ENCODE peak calls at places on chromosomes 11 and 22, in seven cellular contexts. One of them, this sample, is unnamed.

GRCh38 chr22:17706451-17706900 is 67.8 kb downstream of the BID start:
- DNase-seq in H9: peak; percentile 41
- DNase-seq in mesenchymal stem cell: peak; percentile 97
- DNase-seq in mesendoderm: peak; percentile 78
- DNase-seq in H1: no peak
- DNase-seq in trophoblast cell: peak; percentile 48
- DNase-seq in IMR-90: peak; percentile 93
- DNase-seq in this sample: no peak

GRCh38 chr11:43962383-43962969 is 20.0 kb downstream of the C11orf96 start:
- DNase-seq in H9: no peak
- DNase-seq in mesenchymal stem cell: peak; percentile 41
- DNase-seq in mesendoderm: no peak
- DNase-seq in H1: no peak
- DNase-seq in trophoblast cell: no peak
- DNase-seq in IMR-90: no peak
- DNase-seq in this sample: no peak

GRCh38 chr11:117217141-117217609 is 14.7 kb downstream of the PCSK7 start:
- DNase-seq in H9: no peak
- DNase-seq in mesenchymal stem cell: peak; percentile 54
- DNase-seq in mesendoderm: peak; percentile 40
- DNase-seq in H1: no peak
- DNase-seq in trophoblast cell: peak; percentile 91
- DNase-seq in IMR-90: peak; percentile 88
- DNase-seq in this sample: no peak

GRCh38 chr22:29225422-29226090 is 19.9 kb downstream of the EMID1 start:
- DNase-seq in H9: no peak
- DNase-seq in mesenchymal stem cell: peak; percentile 73
- DNase-seq in mesendoderm: no peak
- DNase-seq in H1: no peak
- DNase-seq in trophoblast cell: no peak
- DNase-seq in IMR-90: peak; percentile 42
- DNase-seq in this sample: no peak

GRCh38 chr11:32821917-32822560 is 7.7 kb upstream of the PRRG4 start:
- DNase-seq in H9: no peak
- DNase-seq in mesenchymal stem cell: no peak
- DNase-seq in mesendoderm: no peak
- DNase-seq in H1: no peak
- DNase-seq in trophoblast cell: no peak
- DNase-seq in IMR-90: no peak
- DNase-seq in this sample: no peak

GRCh38 chr22:21918466-21919185 is 34.0 kb downstream of the PPM1F start:
- DNase-seq in H9: no peak
- DNase-seq in mesenchymal stem cell: no peak
- DNase-seq in mesendoderm: no peak
- DNase-seq in H1: no peak
- DNase-seq in trophoblast cell: no peak
- DNase-seq in IMR-90: no peak
- DNase-seq in this sample: no peak

GRCh38 chr22:33921576-33922181 is 1.4 kb upstream of the LARGE1 start:
- DNase-seq in H9: peak; percentile 88
- DNase-seq in mesenchymal stem cell: peak; percentile 83
- DNase-seq in mesendoderm: peak; percentile 82
- DNase-seq in H1: no peak
- DNase-seq in trophoblast cell: no peak
- DNase-seq in IMR-90: peak; percentile 60
- DNase-seq in this sample: peak; percentile 86

GRCh38 chr11:130435671-130436070 is 7.3 kb upstream of the ADAMTS8 start:
- DNase-seq in H9: no peak
- DNase-seq in mesenchymal stem cell: no peak
- DNase-seq in mesendoderm: no peak
- DNase-seq in H1: no peak
- DNase-seq in trophoblast cell: peak; percentile 73
- DNase-seq in IMR-90: peak; percentile 31
- DNase-seq in this sample: no peak

GRCh38 chr11:10305964-10306918 is 1.4 kb downstream of the ADM start:
- DNase-seq in H9: peak; percentile 61
- DNase-seq in mesenchymal stem cell: peak; percentile 38
- DNase-seq in mesendoderm: peak; percentile 62
- DNase-seq in H1: no peak
- DNase-seq in trophoblast cell: peak; percentile 58
- DNase-seq in IMR-90: peak; percentile 32
- DNase-seq in this sample: no peak

GRCh38 chr11:14270690-14271542 is 88.1 kb downstream of the RRAS2 start:
- DNase-seq in H9: no peak
- DNase-seq in mesenchymal stem cell: no peak
- DNase-seq in mesendoderm: no peak
- DNase-seq in H1: no peak
- DNase-seq in trophoblast cell: no peak
- DNase-seq in IMR-90: no peak
- DNase-seq in this sample: no peak

GRCh38 chr11:118790357-118791014 is 478 bp downstream of the DDX6 start:
- DNase-seq in H9: peak; percentile 66
- DNase-seq in mesenchymal stem cell: peak; percentile 76
- DNase-seq in mesendoderm: peak; percentile 86
- DNase-seq in H1: no peak
- DNase-seq in trophoblast cell: no peak
- DNase-seq in IMR-90: peak; percentile 56
- DNase-seq in this sample: peak; percentile 53

GRCh38 chr22:37525073-37525745 is 6.0 kb upstream of the CARD10 start:
- DNase-seq in H9: no peak
- DNase-seq in mesenchymal stem cell: peak; percentile 87
- DNase-seq in mesendoderm: peak; percentile 56
- DNase-seq in H1: no peak
- DNase-seq in trophoblast cell: peak; percentile 91
- DNase-seq in IMR-90: peak; percentile 84
- DNase-seq in this sample: no peak

GRCh38 chr11:65112551-65113360 is 1.1 kb downstream of the TM7SF2 start:
- DNase-seq in H9: peak; percentile 69
- DNase-seq in mesenchymal stem cell: peak; percentile 54
- DNase-seq in mesendoderm: peak; percentile 65
- DNase-seq in H1: no peak
- DNase-seq in trophoblast cell: no peak
- DNase-seq in IMR-90: peak; percentile 27
- DNase-seq in this sample: no peak

GRCh38 chr11:124581817-124582216 is 12.0 kb downstream of the OR8A1 start:
- DNase-seq in H9: no peak
- DNase-seq in mesenchymal stem cell: no peak
- DNase-seq in mesendoderm: no peak
- DNase-seq in H1: no peak
- DNase-seq in trophoblast cell: no peak
- DNase-seq in IMR-90: no peak
- DNase-seq in this sample: no peak

GRCh38 chr11:67437082-67437821 is at the start of gene PTPRCAP:
- DNase-seq in H9: no peak
- DNase-seq in mesenchymal stem cell: no peak
- DNase-seq in mesendoderm: peak; percentile 71
- DNase-seq in H1: peak; percentile 38
- DNase-seq in trophoblast cell: no peak
- DNase-seq in IMR-90: no peak
- DNase-seq in this sample: no peak

GRCh38 chr11:56923116-56923515 is 65.6 kb upstream of the OR5AK2 start:
- DNase-seq in H9: no peak
- DNase-seq in mesenchymal stem cell: no peak
- DNase-seq in mesendoderm: no peak
- DNase-seq in H1: no peak
- DNase-seq in trophoblast cell: no peak
- DNase-seq in IMR-90: no peak
- DNase-seq in this sample: no peak

DNA sequence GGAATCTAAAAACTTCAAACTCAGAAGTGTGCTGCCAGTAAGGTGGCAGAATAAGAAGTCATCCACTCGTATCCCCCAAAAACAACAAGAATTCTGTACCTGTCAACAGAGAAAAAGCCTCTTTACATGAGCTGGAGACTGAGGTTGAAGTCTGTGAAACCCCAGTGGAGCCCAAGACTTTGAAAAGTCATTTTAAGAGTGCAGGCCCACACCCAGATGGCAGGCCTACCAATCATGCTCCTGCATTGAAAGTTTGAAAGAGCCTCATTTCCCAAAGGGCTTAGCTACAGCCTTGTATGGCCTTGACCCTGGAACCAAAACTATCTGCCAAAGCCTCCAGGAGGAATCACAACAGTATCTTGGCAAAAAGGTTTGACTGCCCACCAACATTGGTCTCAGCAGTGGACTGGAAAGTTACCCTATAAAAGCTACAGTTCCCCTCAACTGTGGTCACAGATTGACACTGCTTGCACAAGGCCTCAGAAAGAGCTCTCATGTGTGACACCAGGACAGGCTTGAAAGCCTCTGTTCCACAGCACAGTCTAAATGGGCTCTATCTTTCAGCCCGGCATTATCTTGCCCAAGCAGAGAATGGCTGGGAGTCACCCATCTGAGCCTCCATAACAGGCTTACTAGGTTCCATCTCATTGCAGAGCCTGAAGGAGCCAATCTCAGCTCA is 47.7 kb downstream of the SLC22A9 start:
- DNase-seq in H9: no peak
- DNase-seq in mesenchymal stem cell: no peak
- DNase-seq in mesendoderm: no peak
- DNase-seq in H1: no peak
- DNase-seq in trophoblast cell: no peak
- DNase-seq in IMR-90: no peak
- DNase-seq in this sample: no peak
- H2AK5ac ChIP-seq in H9: no peak overlapping the region
- H2AK5ac ChIP-seq in mesenchymal stem cell: no peak overlapping the region
- H2AK5ac ChIP-seq in mesendoderm: no peak overlapping the region
- H2AK5ac ChIP-seq in H1: no peak overlapping the region
- H2AK5ac ChIP-seq in trophoblast cell: no peak overlapping the region
- H2AK5ac ChIP-seq in IMR-90: no peak overlapping the region
- H2AK5ac ChIP-seq in this sample: no peak overlapping the region

DNA sequence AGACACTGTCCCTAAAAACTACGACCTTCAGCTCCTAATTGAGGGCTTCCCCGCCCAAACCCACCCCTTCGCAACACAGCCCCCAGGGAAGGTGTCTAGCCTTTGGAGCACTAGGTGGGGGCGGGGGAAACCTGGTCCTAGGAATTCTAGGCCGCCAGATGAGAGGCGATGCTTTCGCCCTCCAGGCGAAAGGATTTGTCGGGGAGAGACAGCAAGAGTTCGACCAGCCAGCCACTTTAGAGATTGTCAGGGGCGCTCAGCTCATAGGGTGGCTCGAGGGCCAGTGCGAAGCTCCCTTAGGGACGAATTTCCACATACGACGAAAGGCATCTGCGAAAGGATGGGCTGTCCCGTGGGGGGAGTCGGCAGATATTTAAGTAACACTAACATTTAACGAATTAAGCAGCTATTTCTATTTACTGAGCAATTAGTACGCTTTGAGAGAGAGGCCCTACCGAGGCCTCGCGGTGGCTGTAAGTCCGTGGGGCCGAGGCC is 5.3 kb downstream of the CD248 start:
- DNase-seq in H9: no peak
- DNase-seq in mesenchymal stem cell: no peak
- DNase-seq in mesendoderm: peak; percentile 82
- DNase-seq in H1: no peak
- DNase-seq in trophoblast cell: no peak
- DNase-seq in IMR-90: no peak
- DNase-seq in this sample: no peak
- H2AK5ac ChIP-seq in H9: no peak overlapping the region
- H2AK5ac ChIP-seq in mesenchymal stem cell: no peak overlapping the region
- H2AK5ac ChIP-seq in mesendoderm: no peak overlapping the region
- H2AK5ac ChIP-seq in H1: no peak overlapping the region
- H2AK5ac ChIP-seq in trophoblast cell: no peak overlapping the region
- H2AK5ac ChIP-seq in IMR-90: peak overlapping the region; percentile 21
- H2AK5ac ChIP-seq in this sample: peak overlapping the region; percentile 76

GRCh38 chr11:68498903-68499883 is 38.6 kb downstream of the PPP6R3 start:
- DNase-seq in H9: no peak
- DNase-seq in mesenchymal stem cell: no peak
- DNase-seq in mesendoderm: peak; percentile 86
- DNase-seq in H1: no peak
- DNase-seq in trophoblast cell: no peak
- DNase-seq in IMR-90: no peak
- DNase-seq in this sample: no peak

GRCh38 chr11:68497761-68498160 is 37.2 kb downstream of the PPP6R3 start:
- DNase-seq in H9: no peak
- DNase-seq in mesenchymal stem cell: peak; percentile 46
- DNase-seq in mesendoderm: no peak
- DNase-seq in H1: no peak
- DNase-seq in trophoblast cell: no peak
- DNase-seq in IMR-90: no peak
- DNase-seq in this sample: no peak

GRCh38 chr11:68498313-68498712 is 37.8 kb downstream of the PPP6R3 start:
- DNase-seq in H9: no peak
- DNase-seq in mesenchymal stem cell: no peak
- DNase-seq in mesendoderm: no peak
- DNase-seq in H1: no peak
- DNase-seq in trophoblast cell: no peak
- DNase-seq in IMR-90: no peak
- DNase-seq in this sample: no peak

GRCh38 chr11:68495872-68496271 is 35.3 kb downstream of the PPP6R3 start:
- DNase-seq in H9: no peak
- DNase-seq in mesenchymal stem cell: no peak
- DNase-seq in mesendoderm: no peak
- DNase-seq in H1: no peak
- DNase-seq in trophoblast cell: no peak
- DNase-seq in IMR-90: no peak
- DNase-seq in this sample: no peak

DNA sequence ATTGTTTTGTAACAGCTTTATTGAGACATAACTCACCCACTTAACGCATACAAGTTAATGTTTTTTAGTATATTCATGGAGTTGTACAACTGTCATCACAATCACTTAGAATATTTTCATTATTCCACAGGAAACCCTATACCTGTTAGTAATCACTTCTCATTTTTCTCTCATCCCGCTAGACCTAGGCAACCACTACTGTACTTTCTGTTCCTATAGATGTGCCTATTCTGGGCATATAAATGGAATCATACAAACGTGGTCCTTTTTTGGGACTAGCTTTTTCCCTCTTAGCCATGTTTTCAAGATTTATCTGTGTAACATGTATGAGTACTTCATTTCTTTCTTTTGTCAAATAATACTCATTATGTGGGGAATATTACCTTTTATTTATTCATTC is 34.8 kb downstream of the PPP6R3 start:
- DNase-seq in H9: no peak
- DNase-seq in mesenchymal stem cell: no peak
- DNase-seq in mesendoderm: no peak
- DNase-seq in H1: no peak
- DNase-seq in trophoblast cell: no peak
- DNase-seq in IMR-90: no peak
- DNase-seq in this sample: no peak
- H2AK5ac ChIP-seq in H9: no peak overlapping the region
- H2AK5ac ChIP-seq in mesenchymal stem cell: no peak overlapping the region
- H2AK5ac ChIP-seq in mesendoderm: no peak overlapping the region
- H2AK5ac ChIP-seq in H1: no peak overlapping the region
- H2AK5ac ChIP-seq in trophoblast cell: no peak overlapping the region
- H2AK5ac ChIP-seq in IMR-90: no peak overlapping the region
- H2AK5ac ChIP-seq in this sample: no peak overlapping the region

GRCh38 chr11:75673977-75674582 is 5.2 kb upstream of the MAP6 start:
- DNase-seq in H9: no peak
- DNase-seq in mesenchymal stem cell: peak; percentile 35
- DNase-seq in mesendoderm: peak; percentile 41
- DNase-seq in H1: no peak
- DNase-seq in trophoblast cell: peak; percentile 12
- DNase-seq in IMR-90: peak; percentile 56
- DNase-seq in this sample: no peak
- H2AK5ac ChIP-seq in H9: no peak overlapping the region
- H2AK5ac ChIP-seq in mesenchymal stem cell: no peak overlapping the region
- H2AK5ac ChIP-seq in mesendoderm: no peak overlapping the region
- H2AK5ac ChIP-seq in H1: no peak overlapping the region
- H2AK5ac ChIP-seq in trophoblast cell: no peak overlapping the region
- H2AK5ac ChIP-seq in IMR-90: no peak overlapping the region
- H2AK5ac ChIP-seq in this sample: no peak overlapping the region

GRCh38 chr11:96254854-96255253 is 88.1 kb downstream of the MAML2 start:
- DNase-seq in H9: no peak
- DNase-seq in mesenchymal stem cell: no peak
- DNase-seq in mesendoderm: no peak
- DNase-seq in H1: no peak
- DNase-seq in trophoblast cell: peak; percentile 97
- DNase-seq in IMR-90: no peak
- DNase-seq in this sample: no peak
- H2AK5ac ChIP-seq in H9: no peak overlapping the region
- H2AK5ac ChIP-seq in mesenchymal stem cell: peak overlapping the region; percentile 53
- H2AK5ac ChIP-seq in mesendoderm: no peak overlapping the region
- H2AK5ac ChIP-seq in H1: no peak overlapping the region
- H2AK5ac ChIP-seq in trophoblast cell: no peak overlapping the region
- H2AK5ac ChIP-seq in IMR-90: peak overlapping the region; percentile 16
- H2AK5ac ChIP-seq in this sample: no peak overlapping the region